ENCODE peak calls at places on chromosomes 3 and 15, in six cellular contexts. L is RPMI8226; G is stimulated activated CD4-positive, alpha-beta T cell treated with anti-CD3 and anti-CD28 coated beads, Interleukin-2, amount 100 ng/mL, for 24 hours; W is Daoy; Y is activated CD4-positive, alpha-beta T cell treated with anti-CD3 and anti-CD28 coated beads, Interleukin-2, amount 50 U/mL, for 1 hour; X is epithelial cell of prostate. P is an unnamed sample.

GRCh38 chr3:150232992-150233451 is 175.1 kb upstream of the TSC22D2 start:
- DNase-seq in W (peak; percentile 67), G (no peak), L (no peak), X (no peak), Y (no peak), P (peak; percentile 79)

GRCh38 chr15:92693922-92694331 is 38.4 kb upstream of the FAM174B start:
- DNase-seq in L (peak; percentile 30), W (peak; percentile 44), Y (no peak), X (no peak), G (no peak), P (peak; percentile 32)

GRCh38 chr15:38308242-38308641 is 55.6 kb downstream of the SPRED1 start:
- DNase-seq in W (no peak), Y (no peak), X (no peak), L (no peak), G (no peak), P (no peak)

GRCh38 chr15:99708563-99708962 is 24.7 kb downstream of the LYSMD4 start:
- DNase-seq in L (no peak), Y (no peak), G (no peak), X (peak; percentile 75), W (peak; percentile 92), P (no peak)

GRCh38 chr3:191197761-191198160 is 1.3 kb upstream of the OSTN start:
- DNase-seq in W (no peak), L (no peak), X (no peak), G (no peak), Y (no peak), P (no peak)

GRCh38 chr3:38118421-38119247 is 18.3 kb downstream of the ACAA1 start:
- DNase-seq in Y (no peak), W (no peak), X (no peak), G (no peak), L (no peak), P (no peak)

GRCh38 chr3:125129512-125129962 is 73.7 kb upstream of the HEG1 start:
- DNase-seq in G (no peak), X (peak; percentile 88), W (peak; percentile 93), L (no peak), Y (no peak), P (peak; percentile 46)

GRCh38 chr3:14513566-14514322 is 26.4 kb downstream of the GRIP2 start:
- DNase-seq in G (no peak), W (no peak), X (no peak), Y (no peak), L (no peak), P (no peak)

GRCh38 chr3:197539651-197540051 is 16.1 kb downstream of the BDH1 start:
- DNase-seq in W (no peak), G (no peak), Y (no peak), L (no peak), X (peak; percentile 95), P (no peak)